ENCODE peak calls at places on chromosome 18, in eight cellular contexts. One of them, this sample, is unnamed.

GRCh38 chr18:36622610-36623009 is 206.2 kb downstream of the TPGS2 start:
- DNase-seq in cardiac fibroblast: no peak
- DNase-seq in NCI-H460: no peak
- DNase-seq in memory B cell: no peak
- DNase-seq in NCI-H2081: no peak
- DNase-seq in fibroblast of the aortic adventitia: no peak
- DNase-seq in activated CD4-positive, alpha-beta T cell treated with anti-CD3 and anti-CD28 coated beads, Interleukin-2, amount 50 U/mL, for 24 hours: no peak
- DNase-seq in naive B cell: no peak
- DNase-seq in this sample: no peak

GRCh38 chr18:7585272-7585670 is 18.2 kb downstream of the PTPRM start:
- DNase-seq in NCI-H460: no peak
- DNase-seq in activated CD4-positive, alpha-beta T cell treated with anti-CD3 and anti-CD28 coated beads, Interleukin-2, amount 50 U/mL, for 24 hours: no peak
- DNase-seq in fibroblast of the aortic adventitia: peak
- DNase-seq in NCI-H2081: no peak
- DNase-seq in naive B cell: no peak
- DNase-seq in cardiac fibroblast: no peak
- DNase-seq in memory B cell: no peak
- DNase-seq in this sample: no peak

GRCh38 chr18:34224423-34225217 is at the start of gene NOL4:
- DNase-seq in memory B cell: no peak
- DNase-seq in activated CD4-positive, alpha-beta T cell treated with anti-CD3 and anti-CD28 coated beads, Interleukin-2, amount 50 U/mL, for 24 hours: no peak
- DNase-seq in naive B cell: no peak
- DNase-seq in NCI-H460: no peak
- DNase-seq in cardiac fibroblast: peak
- DNase-seq in NCI-H2081: peak
- DNase-seq in fibroblast of the aortic adventitia: peak
- DNase-seq in this sample: no peak

GRCh38 chr18:52636536-52636935 is 296.5 kb downstream of the DCC start:
- DNase-seq in naive B cell: no peak
- DNase-seq in activated CD4-positive, alpha-beta T cell treated with anti-CD3 and anti-CD28 coated beads, Interleukin-2, amount 50 U/mL, for 24 hours: no peak
- DNase-seq in cardiac fibroblast: no peak
- DNase-seq in NCI-H460: no peak
- DNase-seq in fibroblast of the aortic adventitia: no peak
- DNase-seq in NCI-H2081: no peak
- DNase-seq in memory B cell: no peak
- DNase-seq in this sample: no peak

GRCh38 chr18:70650878-70651277 is 362.0 kb downstream of the SOCS6 start:
- DNase-seq in fibroblast of the aortic adventitia: no peak
- DNase-seq in NCI-H2081: no peak
- DNase-seq in NCI-H460: no peak
- DNase-seq in naive B cell: no peak
- DNase-seq in activated CD4-positive, alpha-beta T cell treated with anti-CD3 and anti-CD28 coated beads, Interleukin-2, amount 50 U/mL, for 24 hours: no peak
- DNase-seq in memory B cell: no peak
- DNase-seq in cardiac fibroblast: no peak
- DNase-seq in this sample: no peak

GRCh38 chr18:65620076-65620696 is 130.6 kb upstream of the CDH7 start:
- DNase-seq in fibroblast of the aortic adventitia: no peak
- DNase-seq in memory B cell: no peak
- DNase-seq in naive B cell: no peak
- DNase-seq in activated CD4-positive, alpha-beta T cell treated with anti-CD3 and anti-CD28 coated beads, Interleukin-2, amount 50 U/mL, for 24 hours: no peak
- DNase-seq in NCI-H460: no peak
- DNase-seq in cardiac fibroblast: no peak
- DNase-seq in NCI-H2081: no peak
- DNase-seq in this sample: no peak

GRCh38 chr18:31206787-31207381 is 44.2 kb upstream of the DSC1 start:
- DNase-seq in memory B cell: no peak
- DNase-seq in activated CD4-positive, alpha-beta T cell treated with anti-CD3 and anti-CD28 coated beads, Interleukin-2, amount 50 U/mL, for 24 hours: no peak
- DNase-seq in NCI-H2081: no peak
- DNase-seq in fibroblast of the aortic adventitia: no peak
- DNase-seq in naive B cell: no peak
- DNase-seq in NCI-H460: peak
- DNase-seq in cardiac fibroblast: no peak
- DNase-seq in this sample: no peak

GRCh38 chr18:56068030-56068671 is 480.2 kb upstream of the TCF4 start:
- DNase-seq in memory B cell: no peak
- DNase-seq in naive B cell: no peak
- DNase-seq in NCI-H460: no peak
- DNase-seq in NCI-H2081: no peak
- DNase-seq in activated CD4-positive, alpha-beta T cell treated with anti-CD3 and anti-CD28 coated beads, Interleukin-2, amount 50 U/mL, for 24 hours: no peak
- DNase-seq in cardiac fibroblast: peak
- DNase-seq in fibroblast of the aortic adventitia: peak
- DNase-seq in this sample: peak

GRCh38 chr18:59921384-59921891 is 21.6 kb downstream of the PMAIP1 start:
- DNase-seq in activated CD4-positive, alpha-beta T cell treated with anti-CD3 and anti-CD28 coated beads, Interleukin-2, amount 50 U/mL, for 24 hours: no peak
- DNase-seq in cardiac fibroblast: no peak
- DNase-seq in fibroblast of the aortic adventitia: no peak
- DNase-seq in NCI-H2081: no peak
- DNase-seq in memory B cell: no peak
- DNase-seq in NCI-H460: no peak
- DNase-seq in naive B cell: peak
- DNase-seq in this sample: peak

GRCh38 chr18:26405190-26405781 is 143.1 kb downstream of the KCTD1 start:
- DNase-seq in naive B cell: no peak
- DNase-seq in fibroblast of the aortic adventitia: peak
- DNase-seq in activated CD4-positive, alpha-beta T cell treated with anti-CD3 and anti-CD28 coated beads, Interleukin-2, amount 50 U/mL, for 24 hours: no peak
- DNase-seq in memory B cell: no peak
- DNase-seq in cardiac fibroblast: peak
- DNase-seq in NCI-H2081: peak
- DNase-seq in NCI-H460: peak
- DNase-seq in this sample: peak

GRCh38 chr18:10851824-10852225 is 297.5 kb downstream of the PIEZO2 start:
- DNase-seq in NCI-H2081: peak
- DNase-seq in NCI-H460: peak
- DNase-seq in cardiac fibroblast: peak
- DNase-seq in activated CD4-positive, alpha-beta T cell treated with anti-CD3 and anti-CD28 coated beads, Interleukin-2, amount 50 U/mL, for 24 hours: no peak
- DNase-seq in fibroblast of the aortic adventitia: peak
- DNase-seq in naive B cell: peak
- DNase-seq in memory B cell: no peak
- DNase-seq in this sample: peak

GRCh38 chr18:74213429-74213828 is 65.1 kb downstream of the TIMM21 start:
- DNase-seq in cardiac fibroblast: no peak
- DNase-seq in NCI-H2081: no peak
- DNase-seq in naive B cell: no peak
- DNase-seq in fibroblast of the aortic adventitia: no peak
- DNase-seq in NCI-H460: no peak
- DNase-seq in memory B cell: no peak
- DNase-seq in activated CD4-positive, alpha-beta T cell treated with anti-CD3 and anti-CD28 coated beads, Interleukin-2, amount 50 U/mL, for 24 hours: no peak
- DNase-seq in this sample: no peak

GRCh38 chr18:53819671-53820070 is 404.8 kb downstream of the MBD2 start:
- DNase-seq in activated CD4-positive, alpha-beta T cell treated with anti-CD3 and anti-CD28 coated beads, Interleukin-2, amount 50 U/mL, for 24 hours: no peak
- DNase-seq in NCI-H460: no peak
- DNase-seq in NCI-H2081: no peak
- DNase-seq in memory B cell: no peak
- DNase-seq in naive B cell: no peak
- DNase-seq in cardiac fibroblast: no peak
- DNase-seq in fibroblast of the aortic adventitia: no peak
- DNase-seq in this sample: no peak

GRCh38 chr18:44725300-44726096 is 44.8 kb downstream of the SETBP1 start:
- DNase-seq in NCI-H2081: no peak
- DNase-seq in memory B cell: no peak
- DNase-seq in naive B cell: peak
- DNase-seq in activated CD4-positive, alpha-beta T cell treated with anti-CD3 and anti-CD28 coated beads, Interleukin-2, amount 50 U/mL, for 24 hours: peak
- DNase-seq in cardiac fibroblast: peak
- DNase-seq in NCI-H460: peak
- DNase-seq in fibroblast of the aortic adventitia: peak
- DNase-seq in this sample: peak

GRCh38 chr18:79512461-79513380 is 117.0 kb downstream of the NFATC1 start:
- DNase-seq in NCI-H2081: no peak
- DNase-seq in cardiac fibroblast: no peak
- DNase-seq in fibroblast of the aortic adventitia: no peak
- DNase-seq in naive B cell: no peak
- DNase-seq in NCI-H460: no peak
- DNase-seq in activated CD4-positive, alpha-beta T cell treated with anti-CD3 and anti-CD28 coated beads, Interleukin-2, amount 50 U/mL, for 24 hours: no peak
- DNase-seq in memory B cell: no peak
- DNase-seq in this sample: no peak

GRCh38 chr18:66495844-66496243 is 108.0 kb downstream of the CDH19 start:
- DNase-seq in naive B cell: no peak
- DNase-seq in fibroblast of the aortic adventitia: no peak
- DNase-seq in NCI-H460: peak
- DNase-seq in cardiac fibroblast: peak
- DNase-seq in activated CD4-positive, alpha-beta T cell treated with anti-CD3 and anti-CD28 coated beads, Interleukin-2, amount 50 U/mL, for 24 hours: no peak
- DNase-seq in NCI-H2081: peak
- DNase-seq in memory B cell: no peak
- DNase-seq in this sample: peak

GRCh38 chr18:6055711-6056110 is 160.4 kb upstream of the TMEM200C start:
- DNase-seq in memory B cell: no peak
- DNase-seq in NCI-H460: peak
- DNase-seq in naive B cell: no peak
- DNase-seq in cardiac fibroblast: peak
- DNase-seq in fibroblast of the aortic adventitia: peak
- DNase-seq in activated CD4-positive, alpha-beta T cell treated with anti-CD3 and anti-CD28 coated beads, Interleukin-2, amount 50 U/mL, for 24 hours: no peak
- DNase-seq in NCI-H2081: no peak
- DNase-seq in this sample: peak

GRCh38 chr18:59345556-59345955 is 13.5 kb downstream of the LMAN1 start:
- DNase-seq in NCI-H2081: no peak
- DNase-seq in cardiac fibroblast: no peak
- DNase-seq in activated CD4-positive, alpha-beta T cell treated with anti-CD3 and anti-CD28 coated beads, Interleukin-2, amount 50 U/mL, for 24 hours: no peak
- DNase-seq in naive B cell: no peak
- DNase-seq in NCI-H460: no peak
- DNase-seq in fibroblast of the aortic adventitia: no peak
- DNase-seq in memory B cell: no peak
- DNase-seq in this sample: peak

GRCh38 chr18:56569391-56569790 is 69.0 kb downstream of the TXNL1 start:
- DNase-seq in NCI-H460: no peak
- DNase-seq in activated CD4-positive, alpha-beta T cell treated with anti-CD3 and anti-CD28 coated beads, Interleukin-2, amount 50 U/mL, for 24 hours: no peak
- DNase-seq in cardiac fibroblast: no peak
- DNase-seq in fibroblast of the aortic adventitia: no peak
- DNase-seq in naive B cell: no peak
- DNase-seq in memory B cell: no peak
- DNase-seq in NCI-H2081: no peak
- DNase-seq in this sample: no peak

GRCh38 chr18:65988972-65989371 is 238.2 kb downstream of the CDH7 start:
- DNase-seq in naive B cell: no peak
- DNase-seq in activated CD4-positive, alpha-beta T cell treated with anti-CD3 and anti-CD28 coated beads, Interleukin-2, amount 50 U/mL, for 24 hours: no peak
- DNase-seq in memory B cell: no peak
- DNase-seq in NCI-H460: no peak
- DNase-seq in fibroblast of the aortic adventitia: no peak
- DNase-seq in cardiac fibroblast: no peak
- DNase-seq in NCI-H2081: no peak
- DNase-seq in this sample: no peak

GRCh38 chr18:60656563-60656962 is 284.0 kb upstream of the MC4R start:
- DNase-seq in activated CD4-positive, alpha-beta T cell treated with anti-CD3 and anti-CD28 coated beads, Interleukin-2, amount 50 U/mL, for 24 hours: no peak
- DNase-seq in naive B cell: no peak
- DNase-seq in cardiac fibroblast: no peak
- DNase-seq in NCI-H460: no peak
- DNase-seq in fibroblast of the aortic adventitia: no peak
- DNase-seq in memory B cell: no peak
- DNase-seq in NCI-H2081: no peak
- DNase-seq in this sample: no peak

GRCh38 chr18:67694787-67695186 is 178.3 kb upstream of the DSEL start:
- DNase-seq in cardiac fibroblast: peak
- DNase-seq in activated CD4-positive, alpha-beta T cell treated with anti-CD3 and anti-CD28 coated beads, Interleukin-2, amount 50 U/mL, for 24 hours: no peak
- DNase-seq in memory B cell: no peak
- DNase-seq in NCI-H460: no peak
- DNase-seq in naive B cell: no peak
- DNase-seq in NCI-H2081: no peak
- DNase-seq in fibroblast of the aortic adventitia: peak
- DNase-seq in this sample: no peak

GRCh38 chr18:70160075-70160678 is 45.3 kb downstream of the RTTN start:
- DNase-seq in naive B cell: no peak
- DNase-seq in NCI-H2081: no peak
- DNase-seq in activated CD4-positive, alpha-beta T cell treated with anti-CD3 and anti-CD28 coated beads, Interleukin-2, amount 50 U/mL, for 24 hours: no peak
- DNase-seq in cardiac fibroblast: no peak
- DNase-seq in fibroblast of the aortic adventitia: no peak
- DNase-seq in memory B cell: no peak
- DNase-seq in NCI-H460: no peak
- DNase-seq in this sample: no peak

GRCh38 chr18:23864620-23865019 is 149.9 kb upstream of the TTC39C start:
- DNase-seq in NCI-H460: no peak
- DNase-seq in memory B cell: no peak
- DNase-seq in fibroblast of the aortic adventitia: no peak
- DNase-seq in activated CD4-positive, alpha-beta T cell treated with anti-CD3 and anti-CD28 coated beads, Interleukin-2, amount 50 U/mL, for 24 hours: no peak
- DNase-seq in naive B cell: peak
- DNase-seq in NCI-H2081: no peak
- DNase-seq in cardiac fibroblast: no peak
- DNase-seq in this sample: no peak

GRCh38 chr18:10131036-10131774 is 217.4 kb downstream of the VAPA start:
- DNase-seq in NCI-H2081: no peak
- DNase-seq in activated CD4-positive, alpha-beta T cell treated with anti-CD3 and anti-CD28 coated beads, Interleukin-2, amount 50 U/mL, for 24 hours: no peak
- DNase-seq in cardiac fibroblast: no peak
- DNase-seq in naive B cell: no peak
- DNase-seq in memory B cell: no peak
- DNase-seq in fibroblast of the aortic adventitia: no peak
- DNase-seq in NCI-H460: no peak
- DNase-seq in this sample: no peak

GRCh38 chr18:25097119-25098114 is 254.5 kb downstream of the ZNF521 start:
- DNase-seq in memory B cell: no peak
- DNase-seq in naive B cell: no peak
- DNase-seq in cardiac fibroblast: no peak
- DNase-seq in NCI-H2081: no peak
- DNase-seq in activated CD4-positive, alpha-beta T cell treated with anti-CD3 and anti-CD28 coated beads, Interleukin-2, amount 50 U/mL, for 24 hours: no peak
- DNase-seq in fibroblast of the aortic adventitia: peak
- DNase-seq in NCI-H460: no peak
- DNase-seq in this sample: no peak

GRCh38 chr18:24176727-24177416 is 38.0 kb downstream of the CABYR start:
- DNase-seq in fibroblast of the aortic adventitia: peak
- DNase-seq in NCI-H460: peak
- DNase-seq in naive B cell: peak
- DNase-seq in cardiac fibroblast: peak
- DNase-seq in NCI-H2081: peak
- DNase-seq in memory B cell: peak
- DNase-seq in activated CD4-positive, alpha-beta T cell treated with anti-CD3 and anti-CD28 coated beads, Interleukin-2, amount 50 U/mL, for 24 hours: peak
- DNase-seq in this sample: peak

GRCh38 chr18:24326211-24326610 is 71.4 kb downstream of the OSBPL1A start:
- DNase-seq in NCI-H460: no peak
- DNase-seq in memory B cell: no peak
- DNase-seq in NCI-H2081: no peak
- DNase-seq in activated CD4-positive, alpha-beta T cell treated with anti-CD3 and anti-CD28 coated beads, Interleukin-2, amount 50 U/mL, for 24 hours: no peak
- DNase-seq in naive B cell: no peak
- DNase-seq in cardiac fibroblast: no peak
- DNase-seq in fibroblast of the aortic adventitia: no peak
- DNase-seq in this sample: no peak

GRCh38 chr18:59075923-59076322 is 63.8 kb upstream of the SEC11C start:
- DNase-seq in activated CD4-positive, alpha-beta T cell treated with anti-CD3 and anti-CD28 coated beads, Interleukin-2, amount 50 U/mL, for 24 hours: no peak
- DNase-seq in fibroblast of the aortic adventitia: no peak
- DNase-seq in NCI-H460: no peak
- DNase-seq in naive B cell: no peak
- DNase-seq in cardiac fibroblast: no peak
- DNase-seq in NCI-H2081: no peak
- DNase-seq in memory B cell: no peak
- DNase-seq in this sample: no peak

GRCh38 chr18:13376841-13377351 is 158.3 kb downstream of the LDLRAD4 start:
- DNase-seq in naive B cell: no peak
- DNase-seq in NCI-H2081: no peak
- DNase-seq in cardiac fibroblast: no peak
- DNase-seq in activated CD4-positive, alpha-beta T cell treated with anti-CD3 and anti-CD28 coated beads, Interleukin-2, amount 50 U/mL, for 24 hours: peak
- DNase-seq in NCI-H460: no peak
- DNase-seq in memory B cell: no peak
- DNase-seq in fibroblast of the aortic adventitia: no peak
- DNase-seq in this sample: no peak

This sample was measured in fibroblast of gingiva.